ENCODE peak calls at places on chromosomes 16 and 17, in nine cellular contexts. One of them, this sample, is unnamed.

GRCh38 chr16:48608871-48609452 is 1.0 kb downstream of the N4BP1 start:
- DNase-seq in left lung: no peak
- DNase-seq in right cardiac atrium: no peak
- DNase-seq in aorta: no peak
- DNase-seq in CD8-positive, alpha-beta memory T cell: no peak
- DNase-seq in HCT116: no peak
- DNase-seq in kidney: no peak
- DNase-seq in GM23338: no peak
- DNase-seq in ascending aorta: no peak
- DNase-seq in this sample: no peak

GRCh38 chr17:4509402-4509801 is 10.7 kb downstream of the SPNS2 start:
- DNase-seq in ascending aorta: peak; percentile 89
- DNase-seq in left lung: no peak
- DNase-seq in right cardiac atrium: peak; percentile 62
- DNase-seq in kidney: no peak
- DNase-seq in aorta: peak; percentile 75
- DNase-seq in HCT116: no peak
- DNase-seq in CD8-positive, alpha-beta memory T cell: peak; percentile 20
- DNase-seq in GM23338: no peak
- DNase-seq in this sample: no peak

GRCh38 chr17:29165800-29166506 is 14.2 kb downstream of the MYO18A start:
- DNase-seq in ascending aorta: no peak
- DNase-seq in right cardiac atrium: no peak
- DNase-seq in left lung: no peak
- DNase-seq in GM23338: peak; percentile 40
- DNase-seq in HCT116: no peak
- DNase-seq in kidney: peak; percentile 61
- DNase-seq in aorta: no peak
- DNase-seq in CD8-positive, alpha-beta memory T cell: no peak
- DNase-seq in this sample: no peak

GRCh38 chr16:11405331-11406176 is 60.3 kb downstream of the RMI2 start:
- DNase-seq in right cardiac atrium: no peak
- DNase-seq in aorta: peak; percentile 23
- DNase-seq in GM23338: peak; percentile 87
- DNase-seq in HCT116: peak; percentile 34
- DNase-seq in left lung: no peak
- DNase-seq in kidney: peak; percentile 45
- DNase-seq in ascending aorta: no peak
- DNase-seq in CD8-positive, alpha-beta memory T cell: peak; percentile 17
- DNase-seq in this sample: no peak

GRCh38 chr17:69434164-69434579 is 19.7 kb downstream of the MAP2K6 start:
- DNase-seq in left lung: no peak
- DNase-seq in ascending aorta: no peak
- DNase-seq in GM23338: no peak
- DNase-seq in HCT116: no peak
- DNase-seq in kidney: no peak
- DNase-seq in aorta: no peak
- DNase-seq in CD8-positive, alpha-beta memory T cell: no peak
- DNase-seq in right cardiac atrium: peak; percentile 34
- DNase-seq in this sample: no peak

GRCh38 chr17:79126139-79126538 is 51.5 kb downstream of the ENGASE start:
- DNase-seq in right cardiac atrium: no peak
- DNase-seq in left lung: no peak
- DNase-seq in ascending aorta: no peak
- DNase-seq in GM23338: peak; percentile 54
- DNase-seq in CD8-positive, alpha-beta memory T cell: no peak
- DNase-seq in kidney: no peak
- DNase-seq in HCT116: no peak
- DNase-seq in aorta: no peak
- DNase-seq in this sample: no peak

GRCh38 chr17:52604105-52604504 is 445.6 kb upstream of the CA10 start:
- DNase-seq in HCT116: no peak
- DNase-seq in left lung: no peak
- DNase-seq in ascending aorta: no peak
- DNase-seq in CD8-positive, alpha-beta memory T cell: no peak
- DNase-seq in right cardiac atrium: no peak
- DNase-seq in GM23338: no peak
- DNase-seq in kidney: no peak
- DNase-seq in aorta: no peak
- DNase-seq in this sample: no peak

GRCh38 chr17:16909887-16910286 is 62.0 kb downstream of the TNFRSF13B start:
- DNase-seq in CD8-positive, alpha-beta memory T cell: no peak
- DNase-seq in right cardiac atrium: no peak
- DNase-seq in aorta: no peak
- DNase-seq in HCT116: no peak
- DNase-seq in ascending aorta: peak; percentile 18
- DNase-seq in left lung: peak; percentile 4
- DNase-seq in kidney: no peak
- DNase-seq in GM23338: no peak
- DNase-seq in this sample: no peak

GRCh38 chr16:1554826-1555445 is 21.5 kb downstream of the TMEM204 start:
- DNase-seq in aorta: no peak
- DNase-seq in kidney: no peak
- DNase-seq in left lung: no peak
- DNase-seq in GM23338: no peak
- DNase-seq in ascending aorta: no peak
- DNase-seq in right cardiac atrium: no peak
- DNase-seq in HCT116: no peak
- DNase-seq in CD8-positive, alpha-beta memory T cell: no peak
- DNase-seq in this sample: no peak

GRCh38 chr17:73091770-73092517 is 544 bp downstream of the SLC39A11 start:
- DNase-seq in HCT116: no peak
- DNase-seq in aorta: no peak
- DNase-seq in CD8-positive, alpha-beta memory T cell: peak; percentile 2
- DNase-seq in ascending aorta: no peak
- DNase-seq in kidney: no peak
- DNase-seq in GM23338: peak; percentile 72
- DNase-seq in left lung: no peak
- DNase-seq in right cardiac atrium: no peak
- DNase-seq in this sample: no peak
- H3K27ac ChIP-seq in HCT116: peak overlapping the region; percentile 31
- H3K27ac ChIP-seq in aorta: peak overlapping the region; percentile 41
- H3K27ac ChIP-seq in CD8-positive, alpha-beta memory T cell: peak overlapping the region; percentile 55
- H3K27ac ChIP-seq in ascending aorta: peak overlapping the region; percentile 74
- H3K27ac ChIP-seq in kidney: no peak overlapping the region
- H3K27ac ChIP-seq in GM23338: no peak overlapping the region
- H3K27ac ChIP-seq in left lung: peak overlapping the region; percentile 76
- H3K27ac ChIP-seq in right cardiac atrium: peak overlapping the region; percentile 33
- H3K27ac ChIP-seq in this sample: peak overlapping the region; percentile 46

GRCh38 chr17:50693041-50693682 is 14.6 kb downstream of the ANKRD40 start:
- DNase-seq in CD8-positive, alpha-beta memory T cell: no peak
- DNase-seq in left lung: no peak
- DNase-seq in kidney: no peak
- DNase-seq in GM23338: no peak
- DNase-seq in ascending aorta: no peak
- DNase-seq in HCT116: no peak
- DNase-seq in aorta: no peak
- DNase-seq in right cardiac atrium: no peak
- DNase-seq in this sample: no peak

GRCh38 chr17:50692448-50693040 is 15.2 kb downstream of the ANKRD40 start:
- DNase-seq in aorta: no peak
- DNase-seq in CD8-positive, alpha-beta memory T cell: no peak
- DNase-seq in kidney: no peak
- DNase-seq in GM23338: no peak
- DNase-seq in HCT116: no peak
- DNase-seq in right cardiac atrium: no peak
- DNase-seq in ascending aorta: no peak
- DNase-seq in left lung: no peak
- DNase-seq in this sample: no peak

GRCh38 chr17:50689956-50690886 is 17.5 kb downstream of the ANKRD40 start:
- DNase-seq in CD8-positive, alpha-beta memory T cell: no peak
- DNase-seq in left lung: no peak
- DNase-seq in aorta: peak; percentile 43
- DNase-seq in HCT116: no peak
- DNase-seq in kidney: peak; percentile 41
- DNase-seq in GM23338: peak; percentile 49
- DNase-seq in right cardiac atrium: no peak
- DNase-seq in ascending aorta: no peak
- DNase-seq in this sample: no peak

GRCh38 chr17:50690887-50691549 is 16.7 kb downstream of the ANKRD40 start:
- DNase-seq in right cardiac atrium: no peak
- DNase-seq in aorta: no peak
- DNase-seq in left lung: no peak
- DNase-seq in kidney: no peak
- DNase-seq in ascending aorta: no peak
- DNase-seq in CD8-positive, alpha-beta memory T cell: no peak
- DNase-seq in HCT116: no peak
- DNase-seq in GM23338: no peak
- DNase-seq in this sample: no peak

DNA sequence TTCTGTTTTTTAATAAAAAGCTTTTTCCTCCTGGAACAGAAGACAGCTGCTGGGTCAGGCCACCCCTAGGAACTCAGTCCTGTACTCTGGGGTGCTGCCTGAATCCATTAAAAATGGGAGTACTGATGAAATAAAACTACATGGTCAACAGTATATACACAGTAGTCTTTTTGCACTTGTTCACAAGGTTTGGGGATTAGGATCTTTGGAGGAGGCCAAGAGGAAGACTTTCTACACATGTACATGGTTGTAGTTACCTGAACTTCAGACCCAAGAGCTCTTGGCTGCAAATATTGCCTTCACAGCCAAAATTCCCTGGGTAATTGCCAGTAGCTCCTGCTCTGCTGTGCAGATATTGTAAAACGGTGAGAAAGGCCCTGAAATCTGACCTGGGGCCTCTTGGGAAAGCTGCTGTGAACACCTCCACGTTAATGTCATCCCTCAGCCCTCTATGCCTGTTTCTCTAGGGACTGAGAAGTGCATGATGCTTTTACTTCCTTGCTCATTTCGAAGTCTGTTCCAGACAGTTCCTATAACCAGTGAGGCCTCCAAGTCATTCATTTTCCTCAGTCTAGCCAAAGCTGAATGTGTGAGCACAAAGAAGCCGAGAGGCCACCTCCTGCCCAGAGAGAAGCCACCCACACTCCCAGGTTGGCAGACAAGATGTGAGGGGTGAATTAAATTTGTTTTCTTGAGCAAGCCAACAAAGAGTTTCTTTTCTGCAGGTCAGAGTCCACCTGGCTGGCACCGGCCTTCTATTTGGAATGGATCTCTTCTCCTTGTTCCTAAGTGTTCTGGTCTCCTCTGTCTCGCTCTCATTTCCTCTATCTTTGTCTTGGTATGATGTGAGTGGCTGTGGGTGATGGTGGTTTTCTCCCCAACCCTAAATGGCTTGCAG is 15.9 kb downstream of the ANKRD40 start:
- DNase-seq in GM23338: no peak
- DNase-seq in kidney: no peak
- DNase-seq in left lung: no peak
- DNase-seq in aorta: peak; percentile 4
- DNase-seq in right cardiac atrium: no peak
- DNase-seq in HCT116: no peak
- DNase-seq in ascending aorta: no peak
- DNase-seq in CD8-positive, alpha-beta memory T cell: no peak
- DNase-seq in this sample: no peak
- H3K27ac ChIP-seq in GM23338: peak overlapping the region; percentile 20
- H3K27ac ChIP-seq in kidney: peak overlapping the region; percentile 59
- H3K27ac ChIP-seq in left lung: peak overlapping the region; percentile 2
- H3K27ac ChIP-seq in aorta: no peak overlapping the region
- H3K27ac ChIP-seq in right cardiac atrium: no peak overlapping the region
- H3K27ac ChIP-seq in HCT116: no peak overlapping the region
- H3K27ac ChIP-seq in ascending aorta: peak overlapping the region; percentile 8
- H3K27ac ChIP-seq in CD8-positive, alpha-beta memory T cell: no peak overlapping the region
- H3K27ac ChIP-seq in this sample: no peak overlapping the region

DNA sequence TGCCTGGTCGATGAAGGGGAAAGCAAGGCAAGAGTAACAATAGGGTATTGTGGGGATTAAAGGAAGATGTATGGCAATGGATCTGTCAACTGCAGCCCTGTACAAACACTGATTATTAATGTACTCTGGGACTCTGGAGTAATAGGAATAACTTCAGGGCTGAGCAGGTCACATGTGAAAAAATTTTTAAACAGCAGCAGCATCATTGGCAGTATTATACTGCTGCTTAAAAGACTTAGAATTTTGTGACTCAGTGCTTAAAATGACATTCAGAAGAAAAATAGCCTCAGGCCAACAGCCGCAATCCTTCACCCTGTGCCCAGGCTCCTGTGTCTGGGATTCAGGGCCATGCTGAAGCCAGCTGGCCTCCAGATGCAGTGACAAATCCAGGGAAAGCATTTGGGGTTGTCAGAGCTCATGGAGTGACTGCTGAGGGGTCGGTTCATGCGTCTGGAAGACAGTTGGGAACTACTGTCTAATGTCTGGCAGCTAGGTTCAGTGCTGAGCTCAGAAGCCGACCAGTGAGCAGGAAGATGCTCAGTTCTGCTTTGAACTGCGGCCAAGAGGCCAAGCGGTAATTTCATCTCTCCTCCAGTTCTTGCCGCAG is 22.2 kb downstream of the TEX2 start:
- DNase-seq in GM23338: no peak
- DNase-seq in aorta: peak; percentile 80
- DNase-seq in left lung: no peak
- DNase-seq in HCT116: no peak
- DNase-seq in ascending aorta: peak; percentile 87
- DNase-seq in right cardiac atrium: peak; percentile 79
- DNase-seq in CD8-positive, alpha-beta memory T cell: no peak
- DNase-seq in kidney: peak; percentile 81
- DNase-seq in this sample: no peak
- H3K27ac ChIP-seq in GM23338: no peak overlapping the region
- H3K27ac ChIP-seq in aorta: peak overlapping the region; percentile 77
- H3K27ac ChIP-seq in left lung: peak overlapping the region; percentile 51
- H3K27ac ChIP-seq in HCT116: no peak overlapping the region
- H3K27ac ChIP-seq in ascending aorta: peak overlapping the region; percentile 81
- H3K27ac ChIP-seq in right cardiac atrium: peak overlapping the region; percentile 74
- H3K27ac ChIP-seq in CD8-positive, alpha-beta memory T cell: no peak overlapping the region
- H3K27ac ChIP-seq in kidney: peak overlapping the region; percentile 36
- H3K27ac ChIP-seq in this sample: no peak overlapping the region

GRCh38 chr16:105521-105920 is 27.5 kb downstream of the MPG start:
- DNase-seq in HCT116: no peak
- DNase-seq in aorta: no peak
- DNase-seq in left lung: no peak
- DNase-seq in right cardiac atrium: no peak
- DNase-seq in ascending aorta: no peak
- DNase-seq in kidney: no peak
- DNase-seq in GM23338: peak; percentile 32
- DNase-seq in CD8-positive, alpha-beta memory T cell: no peak
- DNase-seq in this sample: no peak

GRCh38 chr16:102060-102855 is 24.2 kb downstream of the MPG start:
- DNase-seq in ascending aorta: peak; percentile 92
- DNase-seq in HCT116: no peak
- DNase-seq in CD8-positive, alpha-beta memory T cell: no peak
- DNase-seq in kidney: peak; percentile 85
- DNase-seq in aorta: peak; percentile 83
- DNase-seq in left lung: no peak
- DNase-seq in GM23338: no peak
- DNase-seq in right cardiac atrium: peak; percentile 80
- DNase-seq in this sample: no peak

GRCh38 chr16:104828-105374 is 26.9 kb downstream of the MPG start:
- DNase-seq in HCT116: no peak
- DNase-seq in kidney: no peak
- DNase-seq in right cardiac atrium: no peak
- DNase-seq in aorta: no peak
- DNase-seq in GM23338: no peak
- DNase-seq in left lung: no peak
- DNase-seq in CD8-positive, alpha-beta memory T cell: no peak
- DNase-seq in ascending aorta: no peak
- DNase-seq in this sample: no peak

GRCh38 chr16:104355-104754 is 26.3 kb downstream of the MPG start:
- DNase-seq in ascending aorta: no peak
- DNase-seq in left lung: no peak
- DNase-seq in CD8-positive, alpha-beta memory T cell: no peak
- DNase-seq in right cardiac atrium: no peak
- DNase-seq in HCT116: no peak
- DNase-seq in aorta: no peak
- DNase-seq in kidney: no peak
- DNase-seq in GM23338: no peak
- DNase-seq in this sample: no peak

GRCh38 chr16:106623-107324 is 28.7 kb downstream of the MPG start:
- DNase-seq in ascending aorta: peak; percentile 79
- DNase-seq in right cardiac atrium: no peak
- DNase-seq in left lung: no peak
- DNase-seq in HCT116: peak; percentile 34
- DNase-seq in CD8-positive, alpha-beta memory T cell: peak; percentile 61
- DNase-seq in aorta: peak; percentile 56
- DNase-seq in kidney: no peak
- DNase-seq in GM23338: peak; percentile 95
- DNase-seq in this sample: peak; percentile 5
- H3K27ac ChIP-seq in ascending aorta: peak overlapping the region; percentile 54
- H3K27ac ChIP-seq in right cardiac atrium: no peak overlapping the region
- H3K27ac ChIP-seq in left lung: no peak overlapping the region
- H3K27ac ChIP-seq in HCT116: no peak overlapping the region
- H3K27ac ChIP-seq in CD8-positive, alpha-beta memory T cell: no peak overlapping the region
- H3K27ac ChIP-seq in aorta: peak overlapping the region; percentile 37
- H3K27ac ChIP-seq in kidney: no peak overlapping the region
- H3K27ac ChIP-seq in GM23338: peak overlapping the region; percentile 66
- H3K27ac ChIP-seq in this sample: no peak overlapping the region